ENCODE peak calls at places on chromosomes 6 and 20, in ten cellular contexts. One of them, this sample, is unnamed.

GRCh38 chr6:134316733-134317431 is 1.0 kb downstream of the SGK1 start:
- DNase-seq in NCI-H1436: no peak
- DNase-seq in fibroblast of the aortic adventitia: no peak
- DNase-seq in ELR: no peak
- DNase-seq in stimulated activated CD4-positive, alpha-beta T cell treated with anti-CD3 and anti-CD28 coated beads, Interleukin-2, amount 100 ng/mL, for 24 hours: no peak
- DNase-seq in B cell: no peak
- DNase-seq in cardiac muscle cell: peak; percentile 15
- DNase-seq in cardiac fibroblast: no peak
- DNase-seq in activated CD8-positive, alpha-beta memory T cell treated with anti-CD3 and anti-CD28 coated beads, Interleukin-2, amount 50 U/mL, for 4 hours: no peak
- DNase-seq in fibroblast of lung: no peak
- DNase-seq in this sample: no peak

GRCh38 chr6:136706431-136706830 is 85.8 kb downstream of the MAP3K5 start:
- DNase-seq in cardiac fibroblast: no peak
- DNase-seq in cardiac muscle cell: no peak
- DNase-seq in fibroblast of lung: no peak
- DNase-seq in B cell: no peak
- DNase-seq in activated CD8-positive, alpha-beta memory T cell treated with anti-CD3 and anti-CD28 coated beads, Interleukin-2, amount 50 U/mL, for 4 hours: no peak
- DNase-seq in fibroblast of the aortic adventitia: no peak
- DNase-seq in ELR: no peak
- DNase-seq in stimulated activated CD4-positive, alpha-beta T cell treated with anti-CD3 and anti-CD28 coated beads, Interleukin-2, amount 100 ng/mL, for 24 hours: no peak
- DNase-seq in NCI-H1436: no peak
- DNase-seq in this sample: no peak

GRCh38 chr6:53928641-53929339 is 134.0 kb downstream of the LRRC1 start:
- DNase-seq in stimulated activated CD4-positive, alpha-beta T cell treated with anti-CD3 and anti-CD28 coated beads, Interleukin-2, amount 100 ng/mL, for 24 hours: no peak
- DNase-seq in activated CD8-positive, alpha-beta memory T cell treated with anti-CD3 and anti-CD28 coated beads, Interleukin-2, amount 50 U/mL, for 4 hours: no peak
- DNase-seq in B cell: no peak
- DNase-seq in cardiac muscle cell: no peak
- DNase-seq in ELR: no peak
- DNase-seq in NCI-H1436: no peak
- DNase-seq in fibroblast of lung: no peak
- DNase-seq in fibroblast of the aortic adventitia: peak; percentile 12
- DNase-seq in cardiac fibroblast: no peak
- DNase-seq in this sample: no peak

GRCh38 chr20:63082308-63082938 is 75.7 kb upstream of the BHLHE23 start:
- DNase-seq in cardiac fibroblast: peak; percentile 38
- DNase-seq in stimulated activated CD4-positive, alpha-beta T cell treated with anti-CD3 and anti-CD28 coated beads, Interleukin-2, amount 100 ng/mL, for 24 hours: peak; percentile 53
- DNase-seq in fibroblast of the aortic adventitia: peak; percentile 35
- DNase-seq in activated CD8-positive, alpha-beta memory T cell treated with anti-CD3 and anti-CD28 coated beads, Interleukin-2, amount 50 U/mL, for 4 hours: peak; percentile 31
- DNase-seq in B cell: no peak
- DNase-seq in cardiac muscle cell: peak; percentile 47
- DNase-seq in NCI-H1436: no peak
- DNase-seq in ELR: peak; percentile 42
- DNase-seq in fibroblast of lung: no peak
- DNase-seq in this sample: no peak

GRCh38 chr6:150492507-150492906 is 107.2 kb upstream of the PLEKHG1 start:
- DNase-seq in B cell: no peak
- DNase-seq in fibroblast of lung: no peak
- DNase-seq in stimulated activated CD4-positive, alpha-beta T cell treated with anti-CD3 and anti-CD28 coated beads, Interleukin-2, amount 100 ng/mL, for 24 hours: no peak
- DNase-seq in cardiac fibroblast: peak; percentile 7
- DNase-seq in fibroblast of the aortic adventitia: no peak
- DNase-seq in NCI-H1436: no peak
- DNase-seq in cardiac muscle cell: peak; percentile 7
- DNase-seq in activated CD8-positive, alpha-beta memory T cell treated with anti-CD3 and anti-CD28 coated beads, Interleukin-2, amount 50 U/mL, for 4 hours: no peak
- DNase-seq in ELR: no peak
- DNase-seq in this sample: no peak

GRCh38 chr6:151402228-151402627 is 10.9 kb upstream of the ZBTB2 start:
- DNase-seq in stimulated activated CD4-positive, alpha-beta T cell treated with anti-CD3 and anti-CD28 coated beads, Interleukin-2, amount 100 ng/mL, for 24 hours: no peak
- DNase-seq in B cell: no peak
- DNase-seq in NCI-H1436: no peak
- DNase-seq in fibroblast of lung: no peak
- DNase-seq in activated CD8-positive, alpha-beta memory T cell treated with anti-CD3 and anti-CD28 coated beads, Interleukin-2, amount 50 U/mL, for 4 hours: no peak
- DNase-seq in cardiac fibroblast: no peak
- DNase-seq in cardiac muscle cell: no peak
- DNase-seq in fibroblast of the aortic adventitia: no peak
- DNase-seq in ELR: no peak
- DNase-seq in this sample: no peak

GRCh38 chr6:15594512-15595241 is 68.2 kb downstream of the DTNBP1 start:
- DNase-seq in cardiac fibroblast: no peak
- DNase-seq in stimulated activated CD4-positive, alpha-beta T cell treated with anti-CD3 and anti-CD28 coated beads, Interleukin-2, amount 100 ng/mL, for 24 hours: no peak
- DNase-seq in NCI-H1436: no peak
- DNase-seq in fibroblast of lung: no peak
- DNase-seq in cardiac muscle cell: no peak
- DNase-seq in fibroblast of the aortic adventitia: no peak
- DNase-seq in B cell: no peak
- DNase-seq in activated CD8-positive, alpha-beta memory T cell treated with anti-CD3 and anti-CD28 coated beads, Interleukin-2, amount 50 U/mL, for 4 hours: no peak
- DNase-seq in ELR: no peak
- DNase-seq in this sample: no peak

GRCh38 chr20:17225891-17226409 is 890 bp upstream of the PCSK2 start:
- DNase-seq in ELR: no peak
- DNase-seq in fibroblast of the aortic adventitia: no peak
- DNase-seq in cardiac muscle cell: no peak
- DNase-seq in B cell: no peak
- DNase-seq in fibroblast of lung: no peak
- DNase-seq in activated CD8-positive, alpha-beta memory T cell treated with anti-CD3 and anti-CD28 coated beads, Interleukin-2, amount 50 U/mL, for 4 hours: no peak
- DNase-seq in cardiac fibroblast: no peak
- DNase-seq in stimulated activated CD4-positive, alpha-beta T cell treated with anti-CD3 and anti-CD28 coated beads, Interleukin-2, amount 100 ng/mL, for 24 hours: no peak
- DNase-seq in NCI-H1436: no peak
- DNase-seq in this sample: no peak

This sample was measured in BJ.